ENCODE peak calls at places on chromosomes 6 and 20, in five cellular contexts. T, L, C, U and G are unnamed samples.

GRCh38 chr6:89840538-89840937 is 10.9 kb downstream of the CASP8AP2 start:
- DNase-seq in T (no peak), L (no peak), C (no peak), U (no peak), G (no peak)

GRCh38 chr6:19991176-19991575 is 154.0 kb downstream of the ID4 start:
- DNase-seq in T (no peak), L (no peak), C (no peak), U (no peak), G (no peak)

GRCh38 chr6:563863-564262 is 93.0 kb downstream of the HUS1B start:
- DNase-seq in T (no peak), L (no peak), C (no peak), U (no peak), G (no peak)

GRCh38 chr6:8175046-8175777 is 72.9 kb upstream of the EEF1E1 start:
- DNase-seq in T (no peak), L (no peak), C (no peak), U (no peak), G (no peak)

GRCh38 chr20:57301026-57301425 is 28.6 kb upstream of the SPO11 start:
- DNase-seq in T (no peak), L (no peak), C (no peak), U (no peak), G (no peak)

GRCh38 chr6:33177552-33178446 is 14.5 kb downstream of the COL11A2 start:
- DNase-seq in T (no peak), L (no peak), C (no peak), U (no peak), G (no peak)

GRCh38 chr6:133983099-133983939 is 30.3 kb downstream of the TBPL1 start:
- DNase-seq in T (no peak), L (peak; percentile 42), C (no peak), U (no peak), G (no peak)

GRCh38 chr6:56040271-56040670 is 164.9 kb upstream of the BMP5 start:
- DNase-seq in T (no peak), L (no peak), C (peak; percentile 73), U (no peak), G (no peak)

GRCh38 chr20:20531283-20531682 is 163.4 kb downstream of the INSM1 start:
- DNase-seq in T (no peak), L (no peak), C (no peak), U (no peak), G (no peak)

GRCh38 chr20:11454966-11455799 is 462.5 kb upstream of the BTBD3 start:
- DNase-seq in T (no peak), L (no peak), C (peak; percentile 74), U (peak; percentile 39), G (peak; percentile 64)

DNA sequence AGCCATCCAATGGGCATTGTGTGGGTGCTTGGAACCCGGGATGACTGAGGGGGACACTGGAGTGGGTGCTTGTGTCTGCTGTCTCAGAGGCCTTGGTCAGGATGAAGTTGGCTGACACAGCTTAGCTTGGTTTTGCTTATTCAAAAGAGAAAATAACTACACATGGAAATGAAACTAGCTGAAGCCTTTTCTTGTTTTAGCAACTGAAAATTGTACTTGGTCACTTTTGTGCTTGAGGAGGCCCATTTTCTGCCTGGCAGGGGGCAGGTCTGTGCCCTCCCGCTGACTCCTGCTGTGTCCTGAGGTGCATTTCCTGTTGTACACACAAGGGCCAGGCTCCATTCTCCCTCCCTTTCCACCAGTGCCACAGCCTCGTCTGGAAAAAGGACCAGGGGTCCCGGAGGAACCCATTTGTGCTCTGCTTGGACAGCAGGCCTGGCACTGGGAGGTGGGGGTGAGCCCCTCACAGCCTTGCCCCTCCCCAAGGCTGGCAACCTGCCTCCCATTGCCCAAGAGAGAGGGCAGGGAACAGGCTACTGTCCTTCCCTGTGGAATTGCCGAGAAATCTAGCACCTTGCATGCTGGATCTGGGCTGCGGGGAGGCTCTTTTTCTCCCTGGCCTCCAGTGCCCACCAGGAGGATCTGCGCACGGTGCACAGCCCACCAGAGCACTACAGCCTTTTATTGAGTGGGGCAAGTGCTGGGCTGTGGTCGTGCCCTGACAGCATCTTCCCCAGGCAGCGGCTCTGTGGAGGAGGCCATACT is 49.4 kb downstream of the PYGB start:
- DNase-seq in T (no peak), L (no peak), C (no peak), U (no peak), G (no peak)
- H3K27ac ChIP-seq in T (peak overlapping the region; percentile 64), L (no peak overlapping the region), C (peak overlapping the region; percentile 35), U (no peak overlapping the region), G (peak overlapping the region; percentile 75)

DNA sequence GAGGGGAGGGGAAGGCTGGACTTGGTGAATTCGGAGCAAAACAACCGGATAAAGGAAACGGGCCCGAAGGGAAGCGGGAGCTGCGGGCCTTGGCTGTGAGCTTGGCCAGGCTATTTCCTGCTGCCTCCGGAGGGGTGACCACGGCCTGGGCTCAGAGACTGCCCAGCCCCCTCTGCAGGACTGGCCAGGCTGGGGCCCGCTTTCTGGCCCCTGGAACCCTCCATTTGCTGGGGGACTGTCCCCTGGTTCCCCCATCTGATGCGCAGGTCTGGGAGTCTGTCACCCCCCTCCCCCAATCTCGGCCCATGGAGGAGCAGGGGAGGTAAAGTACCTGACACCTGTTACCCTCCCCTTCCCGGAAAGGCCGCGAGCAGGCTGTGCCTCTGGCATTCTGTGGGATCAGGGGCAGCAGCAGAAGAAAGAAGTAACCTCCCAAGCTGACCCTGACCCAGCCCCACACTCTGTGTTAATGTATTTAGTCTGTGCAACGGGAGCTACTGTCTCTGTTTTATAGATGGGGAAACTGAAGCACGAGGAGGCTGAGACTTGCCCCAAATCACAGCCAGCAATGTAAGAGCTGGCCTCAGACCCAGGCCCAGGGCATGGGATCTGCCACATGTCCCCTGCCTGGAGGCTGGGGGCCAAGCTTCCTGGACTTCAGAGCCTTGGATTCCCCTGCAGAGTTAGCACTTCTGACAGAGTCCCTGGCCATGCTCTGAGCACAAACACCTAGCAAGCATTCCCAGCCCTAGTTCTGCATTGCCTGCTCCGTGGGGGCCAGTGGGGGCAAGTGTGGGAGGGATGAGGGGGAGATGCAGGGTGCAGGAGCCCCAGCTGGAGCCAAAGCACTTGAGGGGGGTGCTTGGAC is 3.5 kb downstream of the C20orf204 start:
- DNase-seq in T (no peak), L (no peak), C (peak; percentile 31), U (no peak), G (no peak)
- H3K27me3 ChIP-seq in T (peaks cover 27% of the 10 kb centered on the region), L (peaks cover 21% of the 10 kb centered on the region), C (peaks cover 31% of the 10 kb centered on the region), U (peaks cover 42% of the 10 kb centered on the region), G (peaks cover 23% of the 10 kb centered on the region)

GRCh38 chr6:117540670-117541069 is 58.2 kb downstream of the DCBLD1 start:
- DNase-seq in T (no peak), L (no peak), C (no peak), U (no peak), G (no peak)

GRCh38 chr6:117536317-117536716 is 53.8 kb downstream of the DCBLD1 start:
- DNase-seq in T (no peak), L (no peak), C (no peak), U (no peak), G (no peak)

GRCh38 chr6:117534974-117535373 is 52.5 kb downstream of the DCBLD1 start:
- DNase-seq in T (no peak), L (no peak), C (no peak), U (no peak), G (no peak)

GRCh38 chr6:117542493-117542892 is 59.8 kb downstream of the GOPC start:
- DNase-seq in T (no peak), L (no peak), C (no peak), U (no peak), G (no peak)

GRCh38 chr6:117538615-117539014 is 56.1 kb downstream of the DCBLD1 start:
- DNase-seq in T (no peak), L (no peak), C (no peak), U (no peak), G (no peak)
- H3K27ac ChIP-seq in T (no peak overlapping the region), L (no peak overlapping the region), C (no peak overlapping the region), U (no peak overlapping the region), G (no peak overlapping the region)

GRCh38 chr6:46014511-46015118 is 1.0 kb downstream of the CLIC5 start:
- DNase-seq in T (no peak), L (no peak), C (no peak), U (no peak), G (peak; percentile 43)
- H3K27me3 ChIP-seq in T (peaks cover 9% of the 10 kb centered on the region), L (peaks cover 9% of the 10 kb centered on the region), C (peaks cover 58% of the 10 kb centered on the region), U (peaks cover 7% of the 10 kb centered on the region), G (peaks cover 1% of the 10 kb centered on the region)

GRCh38 chr20:44447827-44448419 is 27.8 kb upstream of the TTPAL start:
- DNase-seq in T (no peak), L (no peak), C (no peak), U (no peak), G (peak; percentile 88)

GRCh38 chr20:44450279-44450937 is 25.3 kb upstream of the TTPAL start:
- DNase-seq in T (no peak), L (no peak), C (no peak), U (no peak), G (no peak)

GRCh38 chr20:44450938-44451450 is 24.7 kb upstream of the TTPAL start:
- DNase-seq in T (no peak), L (no peak), C (no peak), U (no peak), G (no peak)

GRCh38 chr20:44448753-44449546 is 26.7 kb upstream of the TTPAL start:
- DNase-seq in T (no peak), L (no peak), C (peak; percentile 26), U (no peak), G (no peak)

DNA sequence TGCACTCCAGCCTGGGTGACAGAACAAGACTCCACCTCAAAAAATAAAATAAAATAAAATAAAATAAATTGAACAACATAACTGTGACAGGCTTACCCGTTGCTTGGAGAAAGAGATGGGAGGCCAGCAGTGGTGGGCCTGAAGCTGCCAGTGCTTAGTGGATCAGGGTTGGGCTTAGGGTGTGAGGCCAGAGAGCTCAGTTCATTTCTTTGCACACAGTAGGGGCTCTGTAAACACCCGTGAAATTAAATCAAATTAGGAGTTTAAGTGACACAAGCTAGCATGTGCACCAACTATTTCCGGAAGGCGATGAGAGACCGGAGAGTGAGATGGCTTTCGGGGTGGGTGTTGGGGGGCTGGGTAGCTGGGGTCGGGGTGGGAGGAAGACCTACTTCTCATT is 25.8 kb upstream of the TTPAL start:
- DNase-seq in T (no peak), L (no peak), C (no peak), U (no peak), G (no peak)
- H3K27ac ChIP-seq in T (no peak overlapping the region), L (no peak overlapping the region), C (no peak overlapping the region), U (no peak overlapping the region), G (no peak overlapping the region)

GRCh38 chr20:45235995-45236394 is 14.8 kb downstream of the SEMG2 start:
- DNase-seq in T (no peak), L (no peak), C (no peak), U (no peak), G (no peak)

GRCh38 chr20:45226287-45226686 is 5.1 kb downstream of the SEMG2 start:
- DNase-seq in T (no peak), L (no peak), C (no peak), U (no peak), G (no peak)

GRCh38 chr20:45229264-45230056 is 8.3 kb downstream of the SEMG2 start:
- DNase-seq in T (no peak), L (no peak), C (peak; percentile 23), U (no peak), G (peak; percentile 63)

GRCh38 chr20:45230631-45231030 is 9.5 kb downstream of the SEMG2 start:
- DNase-seq in T (no peak), L (no peak), C (no peak), U (no peak), G (no peak)
- H3K27me3 ChIP-seq in T (no peaks in the 10 kb centered on the region), L (peaks cover 9% of the 10 kb centered on the region), C (peaks cover 10% of the 10 kb centered on the region), U (no peaks in the 10 kb centered on the region), G (peaks cover 14% of the 10 kb centered on the region)

DNA sequence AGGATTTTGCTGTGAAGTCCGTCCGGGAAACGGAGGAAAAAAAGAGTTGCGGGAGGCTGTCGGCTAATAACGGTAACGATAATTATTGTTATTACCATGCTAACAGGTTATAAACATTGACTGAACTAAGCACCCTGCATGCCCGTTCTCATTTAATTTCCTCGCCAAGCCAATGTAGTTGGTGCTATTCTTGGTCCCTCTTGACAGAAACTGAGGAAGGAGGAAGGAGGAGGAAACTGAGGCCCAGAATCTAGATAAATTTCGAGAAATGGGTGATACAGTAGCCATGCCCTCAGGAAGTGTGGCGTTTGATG is 417 bp downstream of the TPX2 start:
- DNase-seq in T (no peak), L (no peak), C (peak; percentile 21), U (no peak), G (no peak)
- H3K27ac ChIP-seq in T (no peak overlapping the region), L (no peak overlapping the region), C (peak overlapping the region; percentile 66), U (no peak overlapping the region), G (peak overlapping the region; percentile 60)